ENCODE peak calls at places on chromosomes 16 and 17, in ten cellular contexts. I is SJSA1; T is choroid plexus epithelial cell; S is Kasumi-1; Q is NCI-H345; M is stimulated activated CD4-positive, alpha-beta T cell treated with anti-CD3 and anti-CD28 coated beads, Interleukin-1b, Interleukin-23, amount 100 ng/mL, for 1 hour; V is DMS153; K is fibroblast of the aortic adventitia; F is NB4; G is GM12865. Y is an unnamed sample.

GRCh38 chr17:13024526-13025263 is 6.9 kb upstream of the ELAC2 start:
- DNase-seq in I (peak), T (peak), S (peak), Q (peak), M (peak), V (no peak), K (peak), F (peak), G (peak), Y (peak)

GRCh38 chr16:31427441-31428276 is 501 bp downstream of the COX6A2 start:
- DNase-seq in I (peak), T (peak), S (no peak), Q (no peak), M (peak), V (no peak), K (peak), F (no peak), G (no peak), Y (no peak)

GRCh38 chr17:75693500-75694481 is 26.7 kb downstream of the SAP30BP start:
- DNase-seq in I (peak), T (peak), S (no peak), Q (no peak), M (no peak), V (no peak), K (peak), F (no peak), G (no peak), Y (no peak)

GRCh38 chr17:21418446-21419298 is 42.5 kb downstream of the KCNJ12 start:
- DNase-seq in I (no peak), T (no peak), S (no peak), Q (no peak), M (no peak), V (no peak), K (no peak), F (no peak), G (no peak), Y (no peak)

GRCh38 chr16:24773771-24774427 is 44.4 kb downstream of the TNRC6A start:
- DNase-seq in I (no peak), T (no peak), S (no peak), Q (no peak), M (no peak), V (no peak), K (no peak), F (no peak), G (no peak), Y (no peak)

GRCh38 chr17:14904406-14904805 is 360.7 kb downstream of the PMP22 start:
- DNase-seq in I (no peak), T (peak), S (no peak), Q (no peak), M (no peak), V (no peak), K (no peak), F (no peak), G (no peak), Y (no peak)

GRCh38 chr16:22664132-22664531 is 149.8 kb upstream of the HS3ST2 start:
- DNase-seq in I (no peak), T (no peak), S (no peak), Q (no peak), M (no peak), V (no peak), K (no peak), F (no peak), G (no peak), Y (no peak)

GRCh38 chr17:57899822-57900221 is 50.0 kb upstream of the MRPS23 start:
- DNase-seq in I (no peak), T (no peak), S (no peak), Q (no peak), M (no peak), V (peak), K (no peak), F (peak), G (peak), Y (no peak)

GRCh38 chr16:79993810-79994209 is 393.3 kb upstream of the MAF start:
- DNase-seq in I (no peak), T (no peak), S (no peak), Q (no peak), M (no peak), V (no peak), K (no peak), F (no peak), G (no peak), Y (no peak)

GRCh38 chr17:22459953-22460350 is 767.6 kb downstream of the KCNJ18 start:
- DNase-seq in I (no peak), T (no peak), S (no peak), Q (no peak), M (no peak), V (no peak), K (no peak), F (no peak), G (no peak), Y (no peak)

GRCh38 chr17:59124665-59125064 is 18.0 kb upstream of the TRIM37 start:
- DNase-seq in I (no peak), T (no peak), S (no peak), Q (no peak), M (no peak), V (no peak), K (no peak), F (no peak), G (peak), Y (no peak)

GRCh38 chr17:35745749-35746320 is 7.2 kb downstream of the GAS2L2 start:
- DNase-seq in I (no peak), T (no peak), S (no peak), Q (no peak), M (no peak), V (no peak), K (no peak), F (no peak), G (no peak), Y (no peak)

GRCh38 chr17:40496170-40496569 is 5.3 kb downstream of the TNS4 start:
- DNase-seq in I (no peak), T (no peak), S (no peak), Q (no peak), M (no peak), V (no peak), K (no peak), F (no peak), G (no peak), Y (no peak)

GRCh38 chr17:81552244-81553017 is at the start of gene FAAP100:
- DNase-seq in I (peak), T (peak), S (peak), Q (peak), M (peak), V (no peak), K (peak), F (peak), G (peak), Y (peak)

GRCh38 chr17:82487898-82488297 is 29.4 kb downstream of the NARF start:
- DNase-seq in I (no peak), T (no peak), S (no peak), Q (no peak), M (no peak), V (no peak), K (no peak), F (no peak), G (no peak), Y (no peak)

GRCh38 chr16:67926181-67926742 is 5.4 kb downstream of the CTRL start:
- DNase-seq in I (no peak), T (peak), S (peak), Q (peak), M (no peak), V (peak), K (peak), F (peak), G (no peak), Y (peak)

GRCh38 chr16:71198408-71198807 is 32.1 kb downstream of the HYDIN start:
- DNase-seq in I (no peak), T (no peak), S (no peak), Q (no peak), M (no peak), V (no peak), K (no peak), F (no peak), G (no peak), Y (no peak)

GRCh38 chr17:59223813-59224212 is 3.5 kb downstream of the GDPD1 start:
- DNase-seq in I (no peak), T (no peak), S (no peak), Q (no peak), M (no peak), V (no peak), K (no peak), F (no peak), G (no peak), Y (no peak)

GRCh38 chr17:8912060-8912981 is 44.8 kb upstream of the PIK3R6 start:
- DNase-seq in I (no peak), T (no peak), S (no peak), Q (no peak), M (no peak), V (no peak), K (no peak), F (no peak), G (no peak), Y (no peak)

GRCh38 chr17:40316571-40317344 is 7.8 kb downstream of the RARA start:
- DNase-seq in I (peak), T (peak), S (no peak), Q (no peak), M (no peak), V (no peak), K (peak), F (peak), G (no peak), Y (no peak)

GRCh38 chr17:19237389-19238166 is 412 bp downstream of the EPN2 start:
- DNase-seq in I (peak), T (no peak), S (no peak), Q (no peak), M (no peak), V (no peak), K (no peak), F (no peak), G (peak), Y (no peak)

GRCh38 chr16:89038221-89038721 is 55.4 kb upstream of the ACSF3 start:
- DNase-seq in I (no peak), T (no peak), S (no peak), Q (no peak), M (no peak), V (no peak), K (no peak), F (no peak), G (no peak), Y (no peak)

GRCh38 chr17:57566724-57567123 is 178.4 kb downstream of the CCDC182 start:
- DNase-seq in I (no peak), T (no peak), S (no peak), Q (peak), M (no peak), V (peak), K (no peak), F (no peak), G (no peak), Y (no peak)

GRCh38 chr16:57409065-57409464 is 4.5 kb downstream of the CCL17 start:
- DNase-seq in I (no peak), T (no peak), S (peak), Q (no peak), M (no peak), V (no peak), K (no peak), F (no peak), G (no peak), Y (no peak)

Y was measured in DMS 273 treated with DMSO at 0.1 percent for 48 hours.